ENCODE peak calls at places on chromosomes 16 and 17, in six cellular contexts. One of them, this sample, is unnamed.

GRCh38 chr17:74807376-74807775 is 31.2 kb upstream of the NAT9 start:
- DNase-seq in fibroblast of pulmonary artery: no peak
- DNase-seq in right cardiac atrium: peak; percentile 60
- DNase-seq in Caco-2: no peak
- DNase-seq in activated CD8-positive, alpha-beta memory T cell treated with anti-CD3 and anti-CD28 coated beads for 1 hour: no peak
- DNase-seq in HS-5: no peak
- DNase-seq in this sample: no peak

GRCh38 chr16:80964351-80964750 is 42.3 kb downstream of the CMC2 start:
- DNase-seq in fibroblast of pulmonary artery: no peak
- DNase-seq in right cardiac atrium: no peak
- DNase-seq in Caco-2: no peak
- DNase-seq in activated CD8-positive, alpha-beta memory T cell treated with anti-CD3 and anti-CD28 coated beads for 1 hour: no peak
- DNase-seq in HS-5: no peak
- DNase-seq in this sample: no peak

GRCh38 chr17:1980665-1981250 is 44.4 kb downstream of the RTN4RL1 start:
- DNase-seq in fibroblast of pulmonary artery: no peak
- DNase-seq in right cardiac atrium: no peak
- DNase-seq in Caco-2: no peak
- DNase-seq in activated CD8-positive, alpha-beta memory T cell treated with anti-CD3 and anti-CD28 coated beads for 1 hour: no peak
- DNase-seq in HS-5: no peak
- DNase-seq in this sample: no peak

GRCh38 chr16:76235025-76235424 is 42.2 kb upstream of the CNTNAP4 start:
- DNase-seq in fibroblast of pulmonary artery: no peak
- DNase-seq in right cardiac atrium: no peak
- DNase-seq in Caco-2: no peak
- DNase-seq in activated CD8-positive, alpha-beta memory T cell treated with anti-CD3 and anti-CD28 coated beads for 1 hour: no peak
- DNase-seq in HS-5: no peak
- DNase-seq in this sample: no peak

GRCh38 chr17:35735036-35735805 is 3.8 kb downstream of the RASL10B start:
- DNase-seq in fibroblast of pulmonary artery: no peak
- DNase-seq in right cardiac atrium: no peak
- DNase-seq in Caco-2: no peak
- DNase-seq in activated CD8-positive, alpha-beta memory T cell treated with anti-CD3 and anti-CD28 coated beads for 1 hour: no peak
- DNase-seq in HS-5: no peak
- DNase-seq in this sample: no peak

GRCh38 chr17:64063766-64064224 is 43.4 kb upstream of the ICAM2 start:
- DNase-seq in fibroblast of pulmonary artery: peak; percentile 67
- DNase-seq in right cardiac atrium: peak; percentile 86
- DNase-seq in Caco-2: peak; percentile 81
- DNase-seq in activated CD8-positive, alpha-beta memory T cell treated with anti-CD3 and anti-CD28 coated beads for 1 hour: peak; percentile 26
- DNase-seq in HS-5: no peak
- DNase-seq in this sample: peak; percentile 73

GRCh38 chr16:69870761-69871160 is 80.4 kb upstream of the CLEC18A start:
- DNase-seq in fibroblast of pulmonary artery: no peak
- DNase-seq in right cardiac atrium: no peak
- DNase-seq in Caco-2: no peak
- DNase-seq in activated CD8-positive, alpha-beta memory T cell treated with anti-CD3 and anti-CD28 coated beads for 1 hour: no peak
- DNase-seq in HS-5: no peak
- DNase-seq in this sample: no peak

GRCh38 chr17:69018687-69019086 is 42.0 kb downstream of the ABCA9 start:
- DNase-seq in fibroblast of pulmonary artery: no peak
- DNase-seq in right cardiac atrium: no peak
- DNase-seq in Caco-2: no peak
- DNase-seq in activated CD8-positive, alpha-beta memory T cell treated with anti-CD3 and anti-CD28 coated beads for 1 hour: no peak
- DNase-seq in HS-5: no peak
- DNase-seq in this sample: no peak

GRCh38 chr16:67181346-67181745 is 2.4 kb downstream of the MATCAP1 start:
- DNase-seq in fibroblast of pulmonary artery: peak; percentile 91
- DNase-seq in right cardiac atrium: peak; percentile 72
- DNase-seq in Caco-2: no peak
- DNase-seq in activated CD8-positive, alpha-beta memory T cell treated with anti-CD3 and anti-CD28 coated beads for 1 hour: no peak
- DNase-seq in HS-5: peak; percentile 58
- DNase-seq in this sample: no peak

GRCh38 chr17:19305261-19305660 is 57.3 kb downstream of the B9D1 start:
- DNase-seq in fibroblast of pulmonary artery: no peak
- DNase-seq in right cardiac atrium: no peak
- DNase-seq in Caco-2: no peak
- DNase-seq in activated CD8-positive, alpha-beta memory T cell treated with anti-CD3 and anti-CD28 coated beads for 1 hour: no peak
- DNase-seq in HS-5: no peak
- DNase-seq in this sample: no peak

GRCh38 chr17:73191443-73192218 is 1.2 kb upstream of the COG1 start:
- DNase-seq in fibroblast of pulmonary artery: peak; percentile 71
- DNase-seq in right cardiac atrium: peak; percentile 89
- DNase-seq in Caco-2: peak; percentile 67
- DNase-seq in activated CD8-positive, alpha-beta memory T cell treated with anti-CD3 and anti-CD28 coated beads for 1 hour: peak; percentile 35
- DNase-seq in HS-5: peak; percentile 31
- DNase-seq in this sample: peak; percentile 75

GRCh38 chr16:90077757-90078593 is 844 bp upstream of the PRDM7 start:
- DNase-seq in fibroblast of pulmonary artery: peak; percentile 46
- DNase-seq in right cardiac atrium: no peak
- DNase-seq in Caco-2: peak; percentile 66
- DNase-seq in activated CD8-positive, alpha-beta memory T cell treated with anti-CD3 and anti-CD28 coated beads for 1 hour: no peak
- DNase-seq in HS-5: no peak
- DNase-seq in this sample: peak; percentile 43

GRCh38 chr17:38728290-38728831 is 1.8 kb upstream of the CISD3 start:
- DNase-seq in fibroblast of pulmonary artery: no peak
- DNase-seq in right cardiac atrium: peak; percentile 69
- DNase-seq in Caco-2: no peak
- DNase-seq in activated CD8-positive, alpha-beta memory T cell treated with anti-CD3 and anti-CD28 coated beads for 1 hour: peak; percentile 43
- DNase-seq in HS-5: no peak
- DNase-seq in this sample: peak; percentile 50

GRCh38 chr16:964696-965395 is 5.9 kb downstream of the LMF1 start:
- DNase-seq in fibroblast of pulmonary artery: no peak
- DNase-seq in right cardiac atrium: no peak
- DNase-seq in Caco-2: no peak
- DNase-seq in activated CD8-positive, alpha-beta memory T cell treated with anti-CD3 and anti-CD28 coated beads for 1 hour: no peak
- DNase-seq in HS-5: no peak
- DNase-seq in this sample: peak; percentile 31

GRCh38 chr17:7982171-7982570 is 20.2 kb upstream of the GUCY2D start:
- DNase-seq in fibroblast of pulmonary artery: peak; percentile 57
- DNase-seq in right cardiac atrium: no peak
- DNase-seq in Caco-2: no peak
- DNase-seq in activated CD8-positive, alpha-beta memory T cell treated with anti-CD3 and anti-CD28 coated beads for 1 hour: no peak
- DNase-seq in HS-5: peak; percentile 61
- DNase-seq in this sample: no peak

GRCh38 chr16:49441366-49441780 is 67.8 kb downstream of the C16orf78 start:
- DNase-seq in fibroblast of pulmonary artery: peak; percentile 3
- DNase-seq in right cardiac atrium: peak; percentile 69
- DNase-seq in Caco-2: no peak
- DNase-seq in activated CD8-positive, alpha-beta memory T cell treated with anti-CD3 and anti-CD28 coated beads for 1 hour: peak; percentile 43
- DNase-seq in HS-5: no peak
- DNase-seq in this sample: peak; percentile 62

GRCh38 chr17:79048826-79049755 is 25.1 kb downstream of the C1QTNF1 start:
- DNase-seq in fibroblast of pulmonary artery: no peak
- DNase-seq in right cardiac atrium: peak; percentile 42
- DNase-seq in Caco-2: no peak
- DNase-seq in activated CD8-positive, alpha-beta memory T cell treated with anti-CD3 and anti-CD28 coated beads for 1 hour: no peak
- DNase-seq in HS-5: no peak
- DNase-seq in this sample: no peak

GRCh38 chr17:14772776-14773175 is 471.9 kb downstream of the HS3ST3B1 start:
- DNase-seq in fibroblast of pulmonary artery: no peak
- DNase-seq in right cardiac atrium: no peak
- DNase-seq in Caco-2: no peak
- DNase-seq in activated CD8-positive, alpha-beta memory T cell treated with anti-CD3 and anti-CD28 coated beads for 1 hour: no peak
- DNase-seq in HS-5: no peak
- DNase-seq in this sample: no peak

GRCh38 chr17:2064980-2065785 is 10.3 kb downstream of the HIC1 start:
- DNase-seq in fibroblast of pulmonary artery: peak; percentile 80
- DNase-seq in right cardiac atrium: peak; percentile 84
- DNase-seq in Caco-2: no peak
- DNase-seq in activated CD8-positive, alpha-beta memory T cell treated with anti-CD3 and anti-CD28 coated beads for 1 hour: no peak
- DNase-seq in HS-5: no peak
- DNase-seq in this sample: peak; percentile 70

GRCh38 chr17:61211233-61211632 is 188.4 kb upstream of the TBX2 start:
- DNase-seq in fibroblast of pulmonary artery: no peak
- DNase-seq in right cardiac atrium: no peak
- DNase-seq in Caco-2: no peak
- DNase-seq in activated CD8-positive, alpha-beta memory T cell treated with anti-CD3 and anti-CD28 coated beads for 1 hour: no peak
- DNase-seq in HS-5: no peak
- DNase-seq in this sample: no peak

GRCh38 chr17:69853533-69854262 is 221.3 kb upstream of the KCNJ16 start:
- DNase-seq in fibroblast of pulmonary artery: peak; percentile 75
- DNase-seq in right cardiac atrium: peak; percentile 60
- DNase-seq in Caco-2: no peak
- DNase-seq in activated CD8-positive, alpha-beta memory T cell treated with anti-CD3 and anti-CD28 coated beads for 1 hour: no peak
- DNase-seq in HS-5: no peak
- DNase-seq in this sample: no peak

GRCh38 chr17:78748048-78748729 is 33.9 kb downstream of the CYTH1 start:
- DNase-seq in fibroblast of pulmonary artery: no peak
- DNase-seq in right cardiac atrium: no peak
- DNase-seq in Caco-2: no peak
- DNase-seq in activated CD8-positive, alpha-beta memory T cell treated with anti-CD3 and anti-CD28 coated beads for 1 hour: no peak
- DNase-seq in HS-5: no peak
- DNase-seq in this sample: no peak

GRCh38 chr17:8154608-8155152 is 2.5 kb upstream of the PER1 start:
- DNase-seq in fibroblast of pulmonary artery: peak; percentile 50
- DNase-seq in right cardiac atrium: no peak
- DNase-seq in Caco-2: no peak
- DNase-seq in activated CD8-positive, alpha-beta memory T cell treated with anti-CD3 and anti-CD28 coated beads for 1 hour: no peak
- DNase-seq in HS-5: no peak
- DNase-seq in this sample: no peak